ENCODE peak calls at places on chromosome 20, in five cellular contexts. One of them, this sample, is unnamed.

GRCh38 chr20:2300420-2300819 is 4.6 kb downstream of the TGM3 start:
- DNase-seq in lower lobe of right lung: no peak
- DNase-seq in A549: no peak
- DNase-seq in brain microvascular endothelial cell: no peak
- DNase-seq in psoas muscle: no peak
- DNase-seq in this sample: no peak

GRCh38 chr20:51318058-51318960 is 224.2 kb downstream of the NFATC2 start:
- DNase-seq in lower lobe of right lung: peak; percentile 58
- DNase-seq in A549: peak; percentile 37
- DNase-seq in brain microvascular endothelial cell: peak; percentile 41
- DNase-seq in psoas muscle: no peak
- DNase-seq in this sample: no peak

GRCh38 chr20:31630187-31630790 is 7.4 kb upstream of the COX4I2 start:
- DNase-seq in lower lobe of right lung: no peak
- DNase-seq in A549: no peak
- DNase-seq in brain microvascular endothelial cell: no peak
- DNase-seq in psoas muscle: no peak
- DNase-seq in this sample: no peak

GRCh38 chr20:47610945-47611250 is 109.2 kb downstream of the NCOA3 start:
- DNase-seq in lower lobe of right lung: no peak
- DNase-seq in A549: no peak
- DNase-seq in brain microvascular endothelial cell: no peak
- DNase-seq in psoas muscle: no peak
- DNase-seq in this sample: no peak

GRCh38 chr20:31713312-31714049 is 9.2 kb downstream of the BCL2L1 start:
- DNase-seq in lower lobe of right lung: peak; percentile 66
- DNase-seq in A549: peak; percentile 82
- DNase-seq in brain microvascular endothelial cell: peak; percentile 83
- DNase-seq in psoas muscle: peak; percentile 88
- DNase-seq in this sample: peak; percentile 90

GRCh38 chr20:18633411-18633810 is 45.6 kb downstream of the DTD1 start:
- DNase-seq in lower lobe of right lung: no peak
- DNase-seq in A549: no peak
- DNase-seq in brain microvascular endothelial cell: no peak
- DNase-seq in psoas muscle: no peak
- DNase-seq in this sample: no peak

GRCh38 chr20:11907621-11908020 is 10.1 kb upstream of the BTBD3 start:
- DNase-seq in lower lobe of right lung: no peak
- DNase-seq in A549: no peak
- DNase-seq in brain microvascular endothelial cell: no peak
- DNase-seq in psoas muscle: no peak
- DNase-seq in this sample: no peak

GRCh38 chr20:43972692-43973091 is 58.0 kb downstream of the TOX2 start:
- DNase-seq in lower lobe of right lung: no peak
- DNase-seq in A549: no peak
- DNase-seq in brain microvascular endothelial cell: no peak
- DNase-seq in psoas muscle: no peak
- DNase-seq in this sample: no peak

GRCh38 chr20:1331101-1331500 is 2.2 kb upstream of the SDCBP2 start:
- DNase-seq in lower lobe of right lung: no peak
- DNase-seq in A549: no peak
- DNase-seq in brain microvascular endothelial cell: no peak
- DNase-seq in psoas muscle: no peak
- DNase-seq in this sample: no peak

GRCh38 chr20:17594443-17594842 is 24.6 kb downstream of the DSTN start:
- DNase-seq in lower lobe of right lung: peak; percentile 62
- DNase-seq in A549: no peak
- DNase-seq in brain microvascular endothelial cell: peak; percentile 70
- DNase-seq in psoas muscle: no peak
- DNase-seq in this sample: peak; percentile 73

GRCh38 chr20:18719426-18719825 is 94.2 kb upstream of the SCP2D1 start:
- DNase-seq in lower lobe of right lung: no peak
- DNase-seq in A549: no peak
- DNase-seq in brain microvascular endothelial cell: peak; percentile 53
- DNase-seq in psoas muscle: no peak
- DNase-seq in this sample: no peak

GRCh38 chr20:45342863-45343444 is 5.3 kb downstream of the SDC4 start:
- DNase-seq in lower lobe of right lung: no peak
- DNase-seq in A549: no peak
- DNase-seq in brain microvascular endothelial cell: no peak
- DNase-seq in psoas muscle: no peak
- DNase-seq in this sample: no peak
- H3K4me3 ChIP-seq in lower lobe of right lung: peak overlapping the region; percentile 82
- H3K4me3 ChIP-seq in A549: peak overlapping the region; percentile 14
- H3K4me3 ChIP-seq in brain microvascular endothelial cell: no peak overlapping the region
- H3K4me3 ChIP-seq in psoas muscle: peak overlapping the region; percentile 79
- H3K4me3 ChIP-seq in this sample: peak overlapping the region; percentile 84

GRCh38 chr20:22581437-22582385 is 2.7 kb downstream of the FOXA2 start:
- DNase-seq in lower lobe of right lung: peak; percentile 49
- DNase-seq in A549: no peak
- DNase-seq in brain microvascular endothelial cell: no peak
- DNase-seq in psoas muscle: no peak
- DNase-seq in this sample: no peak
- TF ChIP-seq CTCF in lower lobe of right lung: no peak
- TF ChIP-seq CTCF in A549: no peak
- TF ChIP-seq CTCF in brain microvascular endothelial cell: no peak
- TF ChIP-seq CTCF in psoas muscle: no peak
- TF ChIP-seq CTCF in this sample: no peak

GRCh38 chr20:50200482-50201104 is 10.0 kb downstream of the CEBPB start:
- DNase-seq in lower lobe of right lung: no peak
- DNase-seq in A549: no peak
- DNase-seq in brain microvascular endothelial cell: no peak
- DNase-seq in psoas muscle: peak; percentile 53
- DNase-seq in this sample: no peak
- H3K4me3 ChIP-seq in lower lobe of right lung: no peak overlapping the region
- H3K4me3 ChIP-seq in A549: no peak overlapping the region
- H3K4me3 ChIP-seq in brain microvascular endothelial cell: no peak overlapping the region
- H3K4me3 ChIP-seq in psoas muscle: no peak overlapping the region
- H3K4me3 ChIP-seq in this sample: no peak overlapping the region

DNA sequence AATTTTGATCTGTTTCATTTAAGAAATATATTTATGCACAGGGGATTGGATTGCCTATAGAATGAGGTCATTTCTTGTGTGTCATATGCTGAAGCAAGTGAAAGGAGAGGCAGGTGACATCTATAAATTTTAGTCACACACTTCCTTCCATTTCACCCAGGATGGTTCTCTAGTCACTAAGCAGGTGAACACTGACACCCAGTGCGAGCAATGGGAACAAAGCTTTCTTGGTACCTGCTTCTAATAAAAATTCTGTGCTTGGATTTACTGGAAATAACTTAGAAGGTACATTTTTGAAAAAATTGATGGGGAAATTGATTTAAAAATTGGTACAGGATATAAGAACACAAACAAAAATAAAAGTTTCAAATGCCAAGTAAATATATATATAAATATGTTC is 66.9 kb upstream of the MC3R start:
- DNase-seq in lower lobe of right lung: no peak
- DNase-seq in A549: no peak
- DNase-seq in brain microvascular endothelial cell: no peak
- DNase-seq in psoas muscle: no peak
- DNase-seq in this sample: no peak
- TF ChIP-seq CTCF in lower lobe of right lung: peak; percentile 34
- TF ChIP-seq CTCF in A549: no peak
- TF ChIP-seq CTCF in brain microvascular endothelial cell: no peak
- TF ChIP-seq CTCF in psoas muscle: peak; percentile 5
- TF ChIP-seq CTCF in this sample: peak; percentile 12

GRCh38 chr20:64188682-64189529 is 24.7 kb downstream of the MYT1 start:
- DNase-seq in lower lobe of right lung: no peak
- DNase-seq in A549: peak; percentile 88
- DNase-seq in brain microvascular endothelial cell: peak; percentile 10
- DNase-seq in psoas muscle: no peak
- DNase-seq in this sample: no peak

GRCh38 chr20:64188071-64188470 is 23.8 kb downstream of the MYT1 start:
- DNase-seq in lower lobe of right lung: peak; percentile 4
- DNase-seq in A549: no peak
- DNase-seq in brain microvascular endothelial cell: no peak
- DNase-seq in psoas muscle: no peak
- DNase-seq in this sample: no peak

GRCh38 chr20:64191002-64191401 is 26.8 kb downstream of the MYT1 start:
- DNase-seq in lower lobe of right lung: no peak
- DNase-seq in A549: no peak
- DNase-seq in brain microvascular endothelial cell: no peak
- DNase-seq in psoas muscle: no peak
- DNase-seq in this sample: no peak

GRCh38 chr20:64189530-64189966 is 25.3 kb downstream of the MYT1 start:
- DNase-seq in lower lobe of right lung: no peak
- DNase-seq in A549: no peak
- DNase-seq in brain microvascular endothelial cell: no peak
- DNase-seq in psoas muscle: no peak
- DNase-seq in this sample: no peak

DNA sequence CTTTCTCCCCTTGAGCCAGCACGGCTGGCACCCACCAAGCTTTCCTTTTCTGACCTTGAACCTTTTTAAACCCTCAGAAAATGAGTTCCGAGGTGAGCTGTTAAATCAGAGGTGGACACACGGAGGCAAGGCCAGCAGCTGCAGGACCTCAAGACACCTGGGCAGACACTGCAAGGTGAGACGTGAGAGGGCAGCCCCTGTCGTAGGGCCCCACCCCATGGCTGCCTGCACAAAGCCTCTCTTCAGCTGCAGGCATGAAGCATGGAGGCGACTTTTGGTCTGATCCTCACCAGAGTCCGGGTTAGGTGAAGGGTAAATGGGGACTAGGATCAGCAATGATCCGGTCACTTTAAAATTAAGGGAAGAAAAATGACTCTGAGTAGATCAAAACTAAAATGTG is 25.7 kb downstream of the MYT1 start:
- DNase-seq in lower lobe of right lung: no peak
- DNase-seq in A549: no peak
- DNase-seq in brain microvascular endothelial cell: no peak
- DNase-seq in psoas muscle: no peak
- DNase-seq in this sample: no peak
- H3K4me3 ChIP-seq in lower lobe of right lung: no peak overlapping the region
- H3K4me3 ChIP-seq in A549: no peak overlapping the region
- H3K4me3 ChIP-seq in brain microvascular endothelial cell: no peak overlapping the region
- H3K4me3 ChIP-seq in psoas muscle: no peak overlapping the region
- H3K4me3 ChIP-seq in this sample: no peak overlapping the region

GRCh38 chr20:56765172-56766073 is 136.3 kb downstream of the TFAP2C start:
- DNase-seq in lower lobe of right lung: no peak
- DNase-seq in A549: peak; percentile 20
- DNase-seq in brain microvascular endothelial cell: no peak
- DNase-seq in psoas muscle: no peak
- DNase-seq in this sample: no peak
- TF ChIP-seq CTCF in lower lobe of right lung: no peak
- TF ChIP-seq CTCF in A549: no peak
- TF ChIP-seq CTCF in brain microvascular endothelial cell: no peak
- TF ChIP-seq CTCF in psoas muscle: no peak
- TF ChIP-seq CTCF in this sample: no peak

DNA sequence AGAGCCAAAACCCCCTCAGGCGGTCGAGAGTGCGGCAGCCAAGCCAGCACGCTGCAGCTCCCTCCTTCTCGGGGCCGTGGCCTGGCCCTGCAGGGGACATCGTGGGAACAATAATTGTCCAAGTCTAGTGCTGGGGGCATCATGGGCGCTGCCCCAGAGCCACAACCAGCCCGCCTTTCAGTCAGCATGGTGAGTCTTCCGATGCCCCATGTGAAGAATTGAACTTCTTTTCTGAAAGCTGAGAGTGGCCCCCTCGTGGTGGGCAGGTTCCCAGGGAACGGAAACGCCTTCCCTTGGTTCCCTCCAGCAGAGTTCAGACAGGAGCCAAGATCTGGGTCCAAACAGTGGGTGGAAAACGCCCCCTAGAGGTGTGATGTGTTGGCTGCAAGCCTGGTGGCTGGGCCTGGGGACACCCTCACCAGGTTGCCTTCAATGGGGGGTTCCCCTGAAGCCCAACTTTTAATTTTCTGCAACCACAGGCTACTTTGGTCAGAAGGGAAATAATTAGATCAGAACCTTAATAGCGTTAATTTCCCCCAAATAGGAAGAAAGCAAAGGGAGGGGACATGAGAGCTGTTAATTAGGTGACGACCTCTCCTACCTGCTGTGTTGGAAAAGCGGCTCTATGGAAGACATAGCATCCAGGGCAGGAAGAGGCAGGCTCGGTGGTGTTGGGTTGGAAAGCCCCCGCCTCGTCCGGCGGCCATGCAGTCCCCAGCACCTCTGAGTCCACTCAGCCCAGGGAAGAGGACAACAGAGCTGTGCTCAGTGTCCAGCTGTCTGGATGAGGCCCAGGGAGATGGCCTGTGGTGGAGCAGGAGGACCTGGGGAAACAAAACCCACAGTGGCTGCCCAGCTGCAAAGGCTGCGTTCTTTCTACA is 4.7 kb upstream of the MRGBP start:
- DNase-seq in lower lobe of right lung: peak; percentile 68
- DNase-seq in A549: peak; percentile 90
- DNase-seq in brain microvascular endothelial cell: peak; percentile 85
- DNase-seq in psoas muscle: peak; percentile 79
- DNase-seq in this sample: peak; percentile 84
- H3K4me3 ChIP-seq in lower lobe of right lung: no peak overlapping the region
- H3K4me3 ChIP-seq in A549: no peak overlapping the region
- H3K4me3 ChIP-seq in brain microvascular endothelial cell: no peak overlapping the region
- H3K4me3 ChIP-seq in psoas muscle: no peak overlapping the region
- H3K4me3 ChIP-seq in this sample: no peak overlapping the region

GRCh38 chr20:9617940-9618339 is 103.5 kb downstream of the LAMP5 start:
- DNase-seq in lower lobe of right lung: no peak
- DNase-seq in A549: peak; percentile 89
- DNase-seq in brain microvascular endothelial cell: peak; percentile 61
- DNase-seq in psoas muscle: no peak
- DNase-seq in this sample: no peak
- TF ChIP-seq CTCF in lower lobe of right lung: peak; percentile 43
- TF ChIP-seq CTCF in A549: peak; percentile 98
- TF ChIP-seq CTCF in brain microvascular endothelial cell: peak; percentile 57
- TF ChIP-seq CTCF in psoas muscle: no peak
- TF ChIP-seq CTCF in this sample: peak; percentile 35

GRCh38 chr20:36097331-36097730 is 57.2 kb upstream of the EPB41L1 start:
- DNase-seq in lower lobe of right lung: no peak
- DNase-seq in A549: no peak
- DNase-seq in brain microvascular endothelial cell: peak; percentile 71
- DNase-seq in psoas muscle: no peak
- DNase-seq in this sample: no peak
- H3K4me3 ChIP-seq in lower lobe of right lung: no peak overlapping the region
- H3K4me3 ChIP-seq in A549: no peak overlapping the region
- H3K4me3 ChIP-seq in brain microvascular endothelial cell: no peak overlapping the region
- H3K4me3 ChIP-seq in psoas muscle: no peak overlapping the region
- H3K4me3 ChIP-seq in this sample: no peak overlapping the region

DNA sequence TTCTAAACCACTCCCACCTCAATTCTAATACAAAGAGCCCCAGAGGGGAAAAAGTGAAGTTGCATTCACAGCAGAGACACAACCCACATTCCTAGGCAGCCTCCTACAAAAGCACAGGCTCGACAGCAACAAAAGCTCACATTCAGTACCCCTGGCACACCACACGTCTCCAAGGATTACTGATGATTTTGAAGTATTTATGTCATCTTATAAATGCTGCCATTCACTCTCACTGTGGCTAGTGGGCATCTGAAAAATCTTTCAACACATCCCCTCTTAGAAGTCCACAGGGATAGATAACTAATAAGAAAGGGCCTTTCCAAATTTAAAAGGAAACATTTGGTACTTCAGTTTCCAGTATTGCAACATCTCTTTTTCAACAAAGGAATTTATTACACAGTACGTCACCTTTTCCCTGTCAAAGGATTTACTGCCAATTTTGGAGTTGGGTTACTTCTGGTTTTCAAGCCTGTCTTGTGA is 146.7 kb downstream of the TASP1 start:
- DNase-seq in lower lobe of right lung: no peak
- DNase-seq in A549: peak; percentile 31
- DNase-seq in brain microvascular endothelial cell: peak; percentile 4
- DNase-seq in psoas muscle: peak; percentile 21
- DNase-seq in this sample: peak; percentile 34
- TF ChIP-seq CTCF in lower lobe of right lung: no peak
- TF ChIP-seq CTCF in A549: no peak
- TF ChIP-seq CTCF in brain microvascular endothelial cell: no peak
- TF ChIP-seq CTCF in psoas muscle: peak; percentile 7
- TF ChIP-seq CTCF in this sample: peak; percentile 41